ENCODE peak calls at places on chromosomes 5 and 9, in eight cellular contexts. B is right cardiac atrium, R is suprapubic skin, C is heart right ventricle, T is heart left ventricle, X is PC-9, J is GM23248, W is neural progenitor cell. I is an unnamed sample. For H3K4me1, the result is how much of the 10 kb centered on the place peaks cover.

GRCh38 chr9:121494192-121494591 is 5.5 kb downstream of the GGTA1 start:
- DNase-seq in B (no peak), R (no peak), C (no peak), T (no peak), X (no peak), J (no peak), W (no peak), I (peak)

GRCh38 chr9:90881648-90882047 is 80.0 kb downstream of the SYK start:
- DNase-seq in B (no peak), R (no peak), C (no peak), T (no peak), X (no peak), J (peak), W (no peak), I (no peak)

GRCh38 chr9:4997196-4997595 is 12.1 kb downstream of the JAK2 start:
- DNase-seq in B (no peak), R (no peak), C (no peak), T (no peak), X (no peak), J (no peak), W (no peak), I (no peak)

GRCh38 chr9:20684865-20685696 is 1.0 kb downstream of the FOCAD start:
- DNase-seq in B (no peak), R (no peak), C (no peak), T (no peak), X (peak), J (peak), W (no peak), I (no peak)

GRCh38 chr5:149448831-149449714 is 70.0 kb upstream of the IL17B start:
- DNase-seq in B (no peak), R (no peak), C (no peak), T (no peak), X (no peak), J (no peak), W (peak), I (no peak)

GRCh38 chr5:142015781-142016533 is 3.1 kb upstream of the GNPDA1 start:
- DNase-seq in B (no peak), R (no peak), C (no peak), T (no peak), X (peak), J (peak), W (no peak), I (no peak)

GRCh38 chr5:164422400-164422799 is 917.0 kb downstream of the MAT2B start:
- DNase-seq in B (no peak), R (no peak), C (no peak), T (no peak), X (no peak), J (peak), W (peak), I (no peak)

GRCh38 chr9:133032171-133032570 is 1.4 kb downstream of the GTF3C5 start:
- DNase-seq in B (no peak), R (no peak), C (no peak), T (no peak), X (no peak), J (no peak), W (no peak), I (no peak)

GRCh38 chr5:91212336-91213092 is 170.6 kb downstream of the ARRDC3 start:
- DNase-seq in B (no peak), R (no peak), C (no peak), T (no peak), X (no peak), J (peak), W (no peak), I (peak)

GRCh38 chr9:121566401-121567141 is 66.9 kb upstream of the GGTA1 start:
- DNase-seq in B (peak), R (no peak), C (peak), T (peak), X (no peak), J (peak), W (no peak), I (peak)

GRCh38 chr9:100759166-100759565 is 181.3 kb downstream of the CAVIN4 start:
- DNase-seq in B (no peak), R (no peak), C (no peak), T (no peak), X (no peak), J (no peak), W (no peak), I (no peak)

GRCh38 chr5:77170-77501 is 14.8 kb upstream of the PLEKHG4B start:
- DNase-seq in B (no peak), R (no peak), C (no peak), T (no peak), X (no peak), J (no peak), W (no peak), I (no peak)

GRCh38 chr9:76143834-76144233 is 250.4 kb downstream of the RFK start:
- DNase-seq in B (no peak), R (no peak), C (no peak), T (no peak), X (no peak), J (no peak), W (no peak), I (no peak)

GRCh38 chr5:31725996-31726395 is 87.1 kb downstream of the PDZD2 start:
- DNase-seq in B (no peak), R (peak), C (no peak), T (no peak), X (no peak), J (no peak), W (no peak), I (no peak)

GRCh38 chr5:135238622-135239460 is 160.2 kb downstream of the MACROH2A1 start:
- DNase-seq in B (no peak), R (peak), C (no peak), T (no peak), X (no peak), J (no peak), W (no peak), I (no peak)

GRCh38 chr9:89625721-89626687 is 21.2 kb downstream of the GADD45G start:
- DNase-seq in B (no peak), R (no peak), C (no peak), T (no peak), X (no peak), J (no peak), W (no peak), I (no peak)
- H3K27ac ChIP-seq in B (no peak), R (no peak), C (no peak), T (no peak), X (no peak), J (no peak), W (no peak), I (no peak)

GRCh38 chr5:112594941-112595340 is 142.7 kb upstream of the APC start:
- DNase-seq in B (no peak), R (no peak), C (no peak), T (no peak), X (no peak), J (no peak), W (no peak), I (no peak)
- H3K4me1 ChIP-seq in B (under half), R (under half), C (under half), T (under half), X (under half), J (under half), W (under half), I (under half)

GRCh38 chr5:180208038-180208434 is 975 bp downstream of the RASGEF1C start:
- DNase-seq in B (no peak), R (no peak), C (no peak), T (no peak), X (no peak), J (no peak), W (peak), I (no peak)
- H3K4me3 ChIP-seq in B (peak), R (peak), C (no peak), T (peak), X (peak), J (no peak), W (peak), I (no peak)

GRCh38 chr5:27402828-27403227 is 364.4 kb upstream of the CDH9 start:
- DNase-seq in B (no peak), R (no peak), C (no peak), T (no peak), X (no peak), J (no peak), W (no peak), I (no peak)

GRCh38 chr5:27396998-27397397 is 358.6 kb upstream of the CDH9 start:
- DNase-seq in B (no peak), R (no peak), C (no peak), T (no peak), X (no peak), J (no peak), W (no peak), I (peak)
- H3K27ac ChIP-seq in B (no peak), R (no peak), C (no peak), T (no peak), X (no peak), J (no peak), W (no peak), I (no peak)

GRCh38 chr9:137837345-137838278 is 40.0 kb upstream of the CACNA1B start:
- DNase-seq in B (no peak), R (no peak), C (no peak), T (no peak), X (no peak), J (no peak), W (no peak), I (no peak)
- H3K4me1 ChIP-seq in B (under half), R (under half), C (under half), T (under half), X (under half), J (under half), W (under half), I (under half)

GRCh38 chr9:110126986-110127864 is 80.7 kb downstream of the C9orf152 start:
- DNase-seq in B (peak), R (no peak), C (peak), T (peak), X (no peak), J (no peak), W (peak), I (peak)

GRCh38 chr9:110130211-110130610 is 77.7 kb downstream of the C9orf152 start:
- DNase-seq in B (no peak), R (no peak), C (no peak), T (no peak), X (no peak), J (no peak), W (no peak), I (no peak)

GRCh38 chr9:110129460-110129859 is 78.5 kb downstream of the C9orf152 start:
- DNase-seq in B (no peak), R (no peak), C (no peak), T (no peak), X (no peak), J (no peak), W (no peak), I (no peak)

GRCh38 chr9:110130791-110131416 is 77.1 kb downstream of the C9orf152 start:
- DNase-seq in B (no peak), R (no peak), C (no peak), T (no peak), X (peak), J (no peak), W (no peak), I (no peak)

GRCh38 chr9:110128664-110129329 is 79.2 kb downstream of the C9orf152 start:
- DNase-seq in B (no peak), R (no peak), C (no peak), T (no peak), X (no peak), J (no peak), W (no peak), I (no peak)
- H3K4me3 ChIP-seq in B (no peak), R (no peak), C (peak), T (peak), X (no peak), J (no peak), W (no peak), I (no peak)

GRCh38 chr5:177389368-177390169 is 5.3 kb downstream of the SLC34A1 start:
- DNase-seq in B (no peak), R (no peak), C (no peak), T (no peak), X (peak), J (peak), W (no peak), I (peak)
- H3K27ac ChIP-seq in B (no peak), R (peak), C (no peak), T (no peak), X (peak), J (peak), W (no peak), I (no peak)

GRCh38 chr5:139711852-139712171 is 63.7 kb downstream of the CXXC5 start:
- DNase-seq in B (peak), R (no peak), C (no peak), T (peak), X (no peak), J (no peak), W (peak), I (peak)
- H3K4me1 ChIP-seq in B (under half), R (under half), C (under half), T (under half), X (under half), J (under half), W (under half), I (under half)